ENCODE peak calls at places on chromosomes 11 and 22, in eight cellular contexts. One of them, this sample, is unnamed.

GRCh38 chr11:36672815-36673450 is 74.9 kb upstream of the RAG2 start:
- DNase-seq in choroid plexus epithelial cell: peak
- DNase-seq in LoVo: peak
- DNase-seq in neural progenitor cell: peak
- DNase-seq in H7: peak
- DNase-seq in stimulated activated CD8-positive, alpha-beta memory T cell treated with anti-CD3 and anti-CD28 coated beads, Interleukin-4, amount 100 ng/mL, for 4 hours: no peak
- DNase-seq in B cell: peak
- DNase-seq in A549: no peak
- DNase-seq in this sample: peak

GRCh38 chr11:61061081-61061826 is 41.0 kb upstream of the CD5 start:
- DNase-seq in LoVo: peak
- DNase-seq in B cell: peak
- DNase-seq in neural progenitor cell: no peak
- DNase-seq in H7: no peak
- DNase-seq in stimulated activated CD8-positive, alpha-beta memory T cell treated with anti-CD3 and anti-CD28 coated beads, Interleukin-4, amount 100 ng/mL, for 4 hours: peak
- DNase-seq in A549: no peak
- DNase-seq in choroid plexus epithelial cell: peak
- DNase-seq in this sample: peak

GRCh38 chr11:119026970-119027369 is 3.7 kb downstream of the SLC37A4 start:
- DNase-seq in choroid plexus epithelial cell: no peak
- DNase-seq in stimulated activated CD8-positive, alpha-beta memory T cell treated with anti-CD3 and anti-CD28 coated beads, Interleukin-4, amount 100 ng/mL, for 4 hours: no peak
- DNase-seq in neural progenitor cell: no peak
- DNase-seq in LoVo: no peak
- DNase-seq in A549: no peak
- DNase-seq in H7: peak
- DNase-seq in B cell: no peak
- DNase-seq in this sample: no peak

GRCh38 chr11:96540875-96541274 is 151.1 kb downstream of the JRKL start:
- DNase-seq in LoVo: no peak
- DNase-seq in B cell: no peak
- DNase-seq in H7: no peak
- DNase-seq in choroid plexus epithelial cell: no peak
- DNase-seq in neural progenitor cell: no peak
- DNase-seq in stimulated activated CD8-positive, alpha-beta memory T cell treated with anti-CD3 and anti-CD28 coated beads, Interleukin-4, amount 100 ng/mL, for 4 hours: no peak
- DNase-seq in A549: no peak
- DNase-seq in this sample: no peak

GRCh38 chr11:90202342-90202741 is 20.5 kb downstream of the CHORDC1 start:
- DNase-seq in stimulated activated CD8-positive, alpha-beta memory T cell treated with anti-CD3 and anti-CD28 coated beads, Interleukin-4, amount 100 ng/mL, for 4 hours: no peak
- DNase-seq in LoVo: no peak
- DNase-seq in neural progenitor cell: no peak
- DNase-seq in choroid plexus epithelial cell: no peak
- DNase-seq in H7: no peak
- DNase-seq in A549: no peak
- DNase-seq in B cell: no peak
- DNase-seq in this sample: no peak

GRCh38 chr11:75524576-75525432 is 937 bp downstream of the GDPD5 start:
- DNase-seq in LoVo: no peak
- DNase-seq in H7: peak
- DNase-seq in A549: peak
- DNase-seq in B cell: peak
- DNase-seq in stimulated activated CD8-positive, alpha-beta memory T cell treated with anti-CD3 and anti-CD28 coated beads, Interleukin-4, amount 100 ng/mL, for 4 hours: no peak
- DNase-seq in choroid plexus epithelial cell: no peak
- DNase-seq in neural progenitor cell: peak
- DNase-seq in this sample: no peak

GRCh38 chr11:86608251-86608799 is 64.1 kb downstream of the ME3 start:
- DNase-seq in LoVo: peak
- DNase-seq in B cell: no peak
- DNase-seq in stimulated activated CD8-positive, alpha-beta memory T cell treated with anti-CD3 and anti-CD28 coated beads, Interleukin-4, amount 100 ng/mL, for 4 hours: no peak
- DNase-seq in choroid plexus epithelial cell: peak
- DNase-seq in H7: peak
- DNase-seq in A549: peak
- DNase-seq in neural progenitor cell: peak
- DNase-seq in this sample: peak

GRCh38 chr22:38987171-38987895 is 5.2 kb downstream of the APOBEC3B start:
- DNase-seq in H7: peak
- DNase-seq in stimulated activated CD8-positive, alpha-beta memory T cell treated with anti-CD3 and anti-CD28 coated beads, Interleukin-4, amount 100 ng/mL, for 4 hours: no peak
- DNase-seq in B cell: no peak
- DNase-seq in neural progenitor cell: no peak
- DNase-seq in LoVo: no peak
- DNase-seq in choroid plexus epithelial cell: no peak
- DNase-seq in A549: no peak
- DNase-seq in this sample: no peak

GRCh38 chr22:40603088-40603605 is 33.4 kb downstream of the MRTFA start:
- DNase-seq in choroid plexus epithelial cell: peak
- DNase-seq in A549: no peak
- DNase-seq in LoVo: peak
- DNase-seq in stimulated activated CD8-positive, alpha-beta memory T cell treated with anti-CD3 and anti-CD28 coated beads, Interleukin-4, amount 100 ng/mL, for 4 hours: no peak
- DNase-seq in H7: no peak
- DNase-seq in neural progenitor cell: no peak
- DNase-seq in B cell: no peak
- DNase-seq in this sample: no peak

GRCh38 chr11:96095884-96096301 is 172.0 kb upstream of the MTMR2 start:
- DNase-seq in choroid plexus epithelial cell: no peak
- DNase-seq in LoVo: peak
- DNase-seq in neural progenitor cell: no peak
- DNase-seq in stimulated activated CD8-positive, alpha-beta memory T cell treated with anti-CD3 and anti-CD28 coated beads, Interleukin-4, amount 100 ng/mL, for 4 hours: no peak
- DNase-seq in H7: no peak
- DNase-seq in A549: no peak
- DNase-seq in B cell: no peak
- DNase-seq in this sample: no peak

GRCh38 chr11:97574976-97575665 is 1185.3 kb downstream of the JRKL start:
- DNase-seq in LoVo: peak
- DNase-seq in H7: no peak
- DNase-seq in stimulated activated CD8-positive, alpha-beta memory T cell treated with anti-CD3 and anti-CD28 coated beads, Interleukin-4, amount 100 ng/mL, for 4 hours: no peak
- DNase-seq in choroid plexus epithelial cell: peak
- DNase-seq in neural progenitor cell: no peak
- DNase-seq in A549: no peak
- DNase-seq in B cell: no peak
- DNase-seq in this sample: no peak

GRCh38 chr22:20456722-20457076 is 19.1 kb upstream of the SCARF2 start:
- DNase-seq in H7: no peak
- DNase-seq in A549: no peak
- DNase-seq in stimulated activated CD8-positive, alpha-beta memory T cell treated with anti-CD3 and anti-CD28 coated beads, Interleukin-4, amount 100 ng/mL, for 4 hours: no peak
- DNase-seq in choroid plexus epithelial cell: no peak
- DNase-seq in LoVo: no peak
- DNase-seq in B cell: no peak
- DNase-seq in neural progenitor cell: no peak
- DNase-seq in this sample: no peak

GRCh38 chr11:81907996-81908395 is 825.7 kb downstream of the FAM181B start:
- DNase-seq in stimulated activated CD8-positive, alpha-beta memory T cell treated with anti-CD3 and anti-CD28 coated beads, Interleukin-4, amount 100 ng/mL, for 4 hours: no peak
- DNase-seq in B cell: no peak
- DNase-seq in LoVo: no peak
- DNase-seq in A549: no peak
- DNase-seq in neural progenitor cell: no peak
- DNase-seq in H7: no peak
- DNase-seq in choroid plexus epithelial cell: peak
- DNase-seq in this sample: no peak